ENCODE peak calls at places on chromosomes 5 and 9, in eight cellular contexts. One of them, this sample, is unnamed.

GRCh38 chr5:54176066-54176835 is 134.1 kb downstream of the ARL15 start:
- DNase-seq in K562: no peak
- DNase-seq in spleen: no peak
- DNase-seq in sigmoid colon: no peak
- DNase-seq in breast epithelium: no peak
- DNase-seq in HCT116: no peak
- DNase-seq in GM23338: no peak
- DNase-seq in upper lobe of left lung: no peak
- DNase-seq in this sample: no peak

GRCh38 chr5:167723254-167723871 is 568.1 kb upstream of the WWC1 start:
- DNase-seq in K562: peak; percentile 62
- DNase-seq in spleen: peak; percentile 81
- DNase-seq in sigmoid colon: peak; percentile 76
- DNase-seq in breast epithelium: peak; percentile 70
- DNase-seq in HCT116: peak; percentile 72
- DNase-seq in GM23338: peak; percentile 91
- DNase-seq in upper lobe of left lung: no peak
- DNase-seq in this sample: peak; percentile 93

GRCh38 chr5:83469075-83469474 is 2.5 kb upstream of the VCAN start:
- DNase-seq in K562: no peak
- DNase-seq in spleen: no peak
- DNase-seq in sigmoid colon: no peak
- DNase-seq in breast epithelium: no peak
- DNase-seq in HCT116: no peak
- DNase-seq in GM23338: no peak
- DNase-seq in upper lobe of left lung: no peak
- DNase-seq in this sample: no peak

GRCh38 chr9:105332471-105332870 is 88.0 kb downstream of the SLC44A1 start:
- DNase-seq in K562: no peak
- DNase-seq in spleen: no peak
- DNase-seq in sigmoid colon: no peak
- DNase-seq in breast epithelium: no peak
- DNase-seq in HCT116: no peak
- DNase-seq in GM23338: no peak
- DNase-seq in upper lobe of left lung: no peak
- DNase-seq in this sample: no peak

GRCh38 chr9:27162045-27162444 is 53.0 kb downstream of the TEK start:
- DNase-seq in K562: no peak
- DNase-seq in spleen: no peak
- DNase-seq in sigmoid colon: no peak
- DNase-seq in breast epithelium: no peak
- DNase-seq in HCT116: no peak
- DNase-seq in GM23338: no peak
- DNase-seq in upper lobe of left lung: no peak
- DNase-seq in this sample: no peak

GRCh38 chr9:113645224-113645971 is 181.9 kb downstream of the RGS3 start:
- DNase-seq in K562: no peak
- DNase-seq in spleen: no peak
- DNase-seq in sigmoid colon: no peak
- DNase-seq in breast epithelium: peak; percentile 38
- DNase-seq in HCT116: no peak
- DNase-seq in GM23338: peak; percentile 56
- DNase-seq in upper lobe of left lung: no peak
- DNase-seq in this sample: no peak

GRCh38 chr5:91491229-91491628 is 108.1 kb upstream of the ARRDC3 start:
- DNase-seq in K562: no peak
- DNase-seq in spleen: no peak
- DNase-seq in sigmoid colon: no peak
- DNase-seq in breast epithelium: no peak
- DNase-seq in HCT116: no peak
- DNase-seq in GM23338: no peak
- DNase-seq in upper lobe of left lung: no peak
- DNase-seq in this sample: no peak

GRCh38 chr9:98899399-98900056 is 44.2 kb upstream of the COL15A1 start:
- DNase-seq in K562: no peak
- DNase-seq in spleen: no peak
- DNase-seq in sigmoid colon: no peak
- DNase-seq in breast epithelium: no peak
- DNase-seq in HCT116: no peak
- DNase-seq in GM23338: no peak
- DNase-seq in upper lobe of left lung: no peak
- DNase-seq in this sample: no peak

GRCh38 chr9:17318821-17319320 is 184.0 kb downstream of the CNTLN start:
- DNase-seq in K562: no peak
- DNase-seq in spleen: no peak
- DNase-seq in sigmoid colon: no peak
- DNase-seq in breast epithelium: no peak
- DNase-seq in HCT116: no peak
- DNase-seq in GM23338: no peak
- DNase-seq in upper lobe of left lung: no peak
- DNase-seq in this sample: no peak

GRCh38 chr5:158812381-158812780 is 287.3 kb downstream of the EBF1 start:
- DNase-seq in K562: no peak
- DNase-seq in spleen: peak; percentile 91
- DNase-seq in sigmoid colon: peak; percentile 73
- DNase-seq in breast epithelium: no peak
- DNase-seq in HCT116: no peak
- DNase-seq in GM23338: peak; percentile 44
- DNase-seq in upper lobe of left lung: no peak
- DNase-seq in this sample: peak; percentile 72

GRCh38 chr9:79477955-79478751 is 93.6 kb upstream of the TLE4 start:
- DNase-seq in K562: no peak
- DNase-seq in spleen: no peak
- DNase-seq in sigmoid colon: no peak
- DNase-seq in breast epithelium: no peak
- DNase-seq in HCT116: no peak
- DNase-seq in GM23338: peak; percentile 82
- DNase-seq in upper lobe of left lung: no peak
- DNase-seq in this sample: no peak

GRCh38 chr5:1040571-1040970 is 32.0 kb downstream of the NKD2 start:
- DNase-seq in K562: no peak
- DNase-seq in spleen: no peak
- DNase-seq in sigmoid colon: peak; percentile 51
- DNase-seq in breast epithelium: no peak
- DNase-seq in HCT116: no peak
- DNase-seq in GM23338: no peak
- DNase-seq in upper lobe of left lung: peak; percentile 25
- DNase-seq in this sample: no peak

GRCh38 chr5:55708732-55709131 is 3.4 kb downstream of the SLC38A9 start:
- DNase-seq in K562: no peak
- DNase-seq in spleen: no peak
- DNase-seq in sigmoid colon: no peak
- DNase-seq in breast epithelium: no peak
- DNase-seq in HCT116: no peak
- DNase-seq in GM23338: no peak
- DNase-seq in upper lobe of left lung: no peak
- DNase-seq in this sample: no peak

GRCh38 chr9:126698251-126698650 is 84.5 kb downstream of the LMX1B start:
- DNase-seq in K562: no peak
- DNase-seq in spleen: peak; percentile 65
- DNase-seq in sigmoid colon: peak; percentile 44
- DNase-seq in breast epithelium: peak; percentile 19
- DNase-seq in HCT116: no peak
- DNase-seq in GM23338: no peak
- DNase-seq in upper lobe of left lung: no peak
- DNase-seq in this sample: no peak

GRCh38 chr9:72431036-72431435 is 66.0 kb upstream of the ZFAND5 start:
- DNase-seq in K562: no peak
- DNase-seq in spleen: no peak
- DNase-seq in sigmoid colon: no peak
- DNase-seq in breast epithelium: no peak
- DNase-seq in HCT116: no peak
- DNase-seq in GM23338: no peak
- DNase-seq in upper lobe of left lung: no peak
- DNase-seq in this sample: no peak

GRCh38 chr9:87039809-87040392 is 92.6 kb upstream of the GAS1 start:
- DNase-seq in K562: no peak
- DNase-seq in spleen: no peak
- DNase-seq in sigmoid colon: no peak
- DNase-seq in breast epithelium: no peak
- DNase-seq in HCT116: no peak
- DNase-seq in GM23338: no peak
- DNase-seq in upper lobe of left lung: no peak
- DNase-seq in this sample: no peak

GRCh38 chr9:136086951-136087740 is 7.9 kb downstream of the NACC2 start:
- DNase-seq in K562: no peak
- DNase-seq in spleen: no peak
- DNase-seq in sigmoid colon: peak; percentile 63
- DNase-seq in breast epithelium: no peak
- DNase-seq in HCT116: no peak
- DNase-seq in GM23338: no peak
- DNase-seq in upper lobe of left lung: peak; percentile 57
- DNase-seq in this sample: no peak

GRCh38 chr5:145965804-145966203 is 29.4 kb downstream of the SH3RF2 start:
- DNase-seq in K562: no peak
- DNase-seq in spleen: no peak
- DNase-seq in sigmoid colon: no peak
- DNase-seq in breast epithelium: no peak
- DNase-seq in HCT116: no peak
- DNase-seq in GM23338: no peak
- DNase-seq in upper lobe of left lung: no peak
- DNase-seq in this sample: no peak

GRCh38 chr9:37919166-37919955 is 15.4 kb upstream of the SLC25A51 start:
- DNase-seq in K562: no peak
- DNase-seq in spleen: peak; percentile 39
- DNase-seq in sigmoid colon: peak; percentile 52
- DNase-seq in breast epithelium: no peak
- DNase-seq in HCT116: no peak
- DNase-seq in GM23338: no peak
- DNase-seq in upper lobe of left lung: no peak
- DNase-seq in this sample: no peak

GRCh38 chr5:13478831-13479465 is 465.5 kb downstream of the DNAH5 start:
- DNase-seq in K562: peak; percentile 11
- DNase-seq in spleen: no peak
- DNase-seq in sigmoid colon: no peak
- DNase-seq in breast epithelium: no peak
- DNase-seq in HCT116: no peak
- DNase-seq in GM23338: peak; percentile 83
- DNase-seq in upper lobe of left lung: no peak
- DNase-seq in this sample: no peak
- TF ChIP-seq CTCF in K562: peak; percentile 50
- TF ChIP-seq CTCF in spleen: peak; percentile 36
- TF ChIP-seq CTCF in sigmoid colon: no peak
- TF ChIP-seq CTCF in breast epithelium: peak; percentile 37
- TF ChIP-seq CTCF in HCT116: no peak
- TF ChIP-seq CTCF in GM23338: peak; percentile 78
- TF ChIP-seq CTCF in upper lobe of left lung: peak; percentile 25
- TF ChIP-seq CTCF in this sample: peak; percentile 40

DNA sequence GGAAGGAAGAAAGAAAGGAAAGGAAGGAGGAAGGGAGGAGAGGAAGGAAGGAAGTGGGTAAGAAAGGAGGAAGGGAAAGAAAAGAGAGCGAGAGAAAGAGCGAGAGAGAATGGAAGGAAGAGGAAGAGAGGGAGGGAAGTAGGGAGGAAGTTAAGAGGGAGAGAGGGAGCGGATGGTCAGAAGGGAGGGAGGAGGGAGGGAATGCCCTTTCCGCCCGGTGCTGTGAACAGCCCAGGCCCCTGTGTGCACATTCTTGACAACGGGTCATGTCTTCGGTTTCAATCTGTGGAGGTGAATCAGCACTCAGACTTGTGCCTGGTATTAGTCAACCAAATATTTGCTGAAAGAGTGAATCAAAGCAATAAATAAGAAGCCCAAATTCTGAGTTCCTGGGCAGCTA is 39.2 kb downstream of the PRUNE2 start:
- DNase-seq in K562: no peak
- DNase-seq in spleen: no peak
- DNase-seq in sigmoid colon: no peak
- DNase-seq in breast epithelium: no peak
- DNase-seq in HCT116: no peak
- DNase-seq in GM23338: peak; percentile 46
- DNase-seq in upper lobe of left lung: no peak
- DNase-seq in this sample: no peak
- TF ChIP-seq POLR2AphosphoS5 in K562: no peak
- TF ChIP-seq POLR2AphosphoS5 in spleen: no peak
- TF ChIP-seq POLR2AphosphoS5 in sigmoid colon: peak; percentile 21
- TF ChIP-seq POLR2AphosphoS5 in breast epithelium: no peak
- TF ChIP-seq POLR2AphosphoS5 in HCT116: no peak
- TF ChIP-seq POLR2AphosphoS5 in GM23338: no peak
- TF ChIP-seq POLR2AphosphoS5 in upper lobe of left lung: no peak
- TF ChIP-seq POLR2AphosphoS5 in this sample: peak; percentile 33

DNA sequence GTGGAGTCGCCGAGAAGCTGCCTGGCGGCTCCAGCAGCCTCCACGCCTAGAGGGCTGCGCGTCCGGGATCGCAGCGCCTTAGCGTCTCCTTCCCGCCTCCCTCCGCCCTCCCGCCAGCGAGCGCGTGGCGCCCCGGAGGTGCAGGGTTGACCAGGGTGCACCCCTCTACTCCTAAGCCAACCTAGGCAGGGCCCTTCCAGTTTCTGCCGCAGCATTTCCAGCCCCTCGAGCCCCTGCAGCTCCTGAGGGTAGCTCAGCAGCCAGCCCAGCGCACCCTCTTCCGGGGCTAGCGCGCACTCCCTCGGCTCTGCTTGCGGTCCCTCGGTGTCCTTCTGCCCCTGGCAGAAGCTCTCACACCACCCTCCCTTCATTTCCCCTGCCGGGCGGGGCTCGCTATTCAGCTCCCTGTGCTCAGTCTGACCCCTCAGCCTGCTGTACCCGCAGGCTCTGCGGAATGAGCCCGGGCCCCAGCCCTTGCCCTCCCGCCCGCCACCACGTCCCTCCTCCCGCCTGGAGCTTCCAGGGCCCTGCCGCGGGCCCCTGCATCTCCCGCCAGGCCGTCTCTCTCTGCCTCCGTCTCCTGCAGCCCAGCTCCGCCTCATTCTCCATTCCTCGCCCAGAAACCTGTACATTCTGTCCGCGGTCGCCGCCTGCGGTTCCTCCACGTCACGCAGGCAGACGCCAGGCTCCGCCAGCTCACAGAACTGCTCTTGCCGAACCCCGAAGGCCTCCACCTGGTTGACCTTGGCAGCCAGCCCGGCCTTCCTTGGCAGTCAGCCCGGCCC is 61.8 kb downstream of the SPATA31C2 start:
- DNase-seq in K562: peak; percentile 42
- DNase-seq in spleen: peak; percentile 75
- DNase-seq in sigmoid colon: peak; percentile 88
- DNase-seq in breast epithelium: peak; percentile 93
- DNase-seq in HCT116: peak; percentile 63
- DNase-seq in GM23338: peak; percentile 73
- DNase-seq in upper lobe of left lung: peak; percentile 97
- DNase-seq in this sample: no peak
- TF ChIP-seq CTCF in K562: no peak
- TF ChIP-seq CTCF in spleen: no peak
- TF ChIP-seq CTCF in sigmoid colon: no peak
- TF ChIP-seq CTCF in breast epithelium: peak; percentile 12
- TF ChIP-seq CTCF in HCT116: no peak
- TF ChIP-seq CTCF in GM23338: peak; percentile 9
- TF ChIP-seq CTCF in upper lobe of left lung: peak; percentile 26
- TF ChIP-seq CTCF in this sample: peak; percentile 31

GRCh38 chr5:14443665-14444064 is 137.9 kb upstream of the OTULINL start:
- DNase-seq in K562: no peak
- DNase-seq in spleen: no peak
- DNase-seq in sigmoid colon: no peak
- DNase-seq in breast epithelium: no peak
- DNase-seq in HCT116: no peak
- DNase-seq in GM23338: no peak
- DNase-seq in upper lobe of left lung: no peak
- DNase-seq in this sample: no peak
- TF ChIP-seq POLR2AphosphoS5 in K562: no peak
- TF ChIP-seq POLR2AphosphoS5 in spleen: no peak
- TF ChIP-seq POLR2AphosphoS5 in sigmoid colon: no peak
- TF ChIP-seq POLR2AphosphoS5 in breast epithelium: no peak
- TF ChIP-seq POLR2AphosphoS5 in HCT116: no peak
- TF ChIP-seq POLR2AphosphoS5 in GM23338: no peak
- TF ChIP-seq POLR2AphosphoS5 in upper lobe of left lung: no peak
- TF ChIP-seq POLR2AphosphoS5 in this sample: no peak